ENCODE peak calls at places on chromosomes 13 and 19, in eight cellular contexts. I is transverse colon; A is ascending aorta; F is pancreas; X is neural progenitor cell; L is body of pancreas; W is CD8-positive, alpha-beta T cell; R is A549. M is an unnamed sample.
A peak's percentile ranks its signal among the peaks of the same experiment; 100 is the strongest.

GRCh38 chr13:23985846-23986245 is 88.5 kb upstream of the C1QTNF9B start:
- DNase-seq in I (no peak), A (no peak), F (no peak), X (no peak), L (no peak), W (no peak), R (no peak), M (no peak)

GRCh38 chr13:35566340-35566739 is 89.9 kb upstream of the MAB21L1 start:
- DNase-seq in I (no peak), A (no peak), F (no peak), X (no peak), L (no peak), W (no peak), R (no peak), M (no peak)

GRCh38 chr13:114013336-114013735 is 39.5 kb upstream of the C13orf46 start:
- DNase-seq in I (no peak), A (no peak), F (no peak), X (no peak), L (no peak), W (no peak), R (no peak), M (no peak)

GRCh38 chr19:50323782-50324133 is 5.4 kb downstream of the KCNC3 start:
- DNase-seq in I (no peak), A (no peak), F (peak; percentile 30), X (no peak), L (no peak), W (no peak), R (no peak), M (no peak)

GRCh38 chr13:96473463-96474157 is 383.7 kb downstream of the HS6ST3 start:
- DNase-seq in I (no peak), A (no peak), F (no peak), X (peak; percentile 49), L (no peak), W (no peak), R (no peak), M (no peak)

GRCh38 chr19:11288349-11288748 is 7.6 kb upstream of the TSPAN16 start:
- DNase-seq in I (no peak), A (no peak), F (no peak), X (no peak), L (no peak), W (no peak), R (peak; percentile 32), M (no peak)

GRCh38 chr13:23578411-23579071 is 8.3 kb downstream of the TNFRSF19 start:
- DNase-seq in I (peak; percentile 75), A (no peak), F (peak; percentile 88), X (peak; percentile 82), L (peak; percentile 84), W (peak; percentile 60), R (peak; percentile 59), M (peak; percentile 49)

GRCh38 chr19:42092350-42092749 is 16.4 kb downstream of the ZNF574 start:
- DNase-seq in I (peak; percentile 65), A (no peak), F (no peak), X (no peak), L (peak; percentile 36), W (peak; percentile 50), R (peak; percentile 70), M (peak; percentile 78)

GRCh38 chr13:30051531-30052060 is 201.2 kb upstream of the UBL3 start:
- DNase-seq in I (no peak), A (no peak), F (no peak), X (no peak), L (no peak), W (no peak), R (no peak), M (no peak)

GRCh38 chr13:51225034-51225433 is 2.8 kb downstream of the FAM124A start:
- DNase-seq in I (no peak), A (no peak), F (no peak), X (no peak), L (no peak), W (no peak), R (no peak), M (no peak)

GRCh38 chr13:48642061-48642460 is 11.7 kb upstream of the CYSLTR2 start:
- DNase-seq in I (no peak), A (no peak), F (no peak), X (no peak), L (no peak), W (no peak), R (no peak), M (no peak)

GRCh38 chr13:32225494-32225931 is 89.7 kb downstream of the ZAR1L start:
- DNase-seq in I (no peak), A (no peak), F (no peak), X (no peak), L (no peak), W (no peak), R (no peak), M (no peak)

GRCh38 chr19:42207767-42208259 is 9.7 kb downstream of the DEDD2 start:
- DNase-seq in I (no peak), A (no peak), F (no peak), X (no peak), L (peak; percentile 42), W (peak; percentile 50), R (peak; percentile 70), M (no peak)

GRCh38 chr13:39451860-39452301 is 151.1 kb downstream of the LHFPL6 start:
- DNase-seq in I (peak; percentile 11), A (no peak), F (peak; percentile 29), X (no peak), L (peak; percentile 64), W (no peak), R (no peak), M (no peak)

GRCh38 chr13:22454586-22454985 is 726.2 kb upstream of the SGCG start:
- DNase-seq in I (no peak), A (no peak), F (no peak), X (no peak), L (no peak), W (no peak), R (no peak), M (no peak)

DNA sequence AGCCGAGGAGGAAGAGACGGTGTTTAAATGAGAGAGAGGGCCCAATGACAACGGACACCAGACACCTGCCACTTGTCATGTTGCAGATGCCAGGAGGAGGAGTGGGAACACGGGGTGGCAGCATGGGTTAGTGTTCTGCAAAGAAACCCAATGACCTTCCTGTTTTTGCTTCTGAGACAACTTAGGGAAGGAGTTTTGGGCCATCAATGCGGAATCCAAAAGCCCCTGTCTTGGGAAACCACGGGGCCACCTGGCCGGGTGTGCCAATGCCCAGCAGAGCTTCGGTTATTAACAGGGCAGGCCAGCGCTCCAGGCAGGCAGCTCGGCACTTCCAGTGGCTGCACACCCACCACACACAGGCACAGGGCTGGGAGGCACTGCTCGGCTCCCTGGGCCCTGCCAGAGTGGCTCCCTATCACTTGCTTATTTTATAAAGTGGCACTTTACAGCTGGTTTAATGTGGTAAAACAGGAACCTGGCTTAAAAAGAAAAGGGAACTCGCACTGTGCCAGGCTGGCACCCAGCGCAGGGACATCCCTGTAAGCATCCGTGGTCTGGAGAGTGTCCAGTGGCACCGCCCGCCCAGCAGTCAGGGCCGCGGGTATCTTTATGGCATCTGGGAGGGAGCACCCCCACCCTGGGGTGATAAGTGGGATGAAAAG is 19.1 kb downstream of the ELL start:
- DNase-seq in I (peak; percentile 40), A (no peak), F (no peak), X (no peak), L (no peak), W (no peak), R (no peak), M (no peak)
- TF ChIP-seq CTCF in I (no peak), A (no peak), F (no peak), X (no peak), L (no peak), W (no peak), R (no peak), M (no peak)

DNA sequence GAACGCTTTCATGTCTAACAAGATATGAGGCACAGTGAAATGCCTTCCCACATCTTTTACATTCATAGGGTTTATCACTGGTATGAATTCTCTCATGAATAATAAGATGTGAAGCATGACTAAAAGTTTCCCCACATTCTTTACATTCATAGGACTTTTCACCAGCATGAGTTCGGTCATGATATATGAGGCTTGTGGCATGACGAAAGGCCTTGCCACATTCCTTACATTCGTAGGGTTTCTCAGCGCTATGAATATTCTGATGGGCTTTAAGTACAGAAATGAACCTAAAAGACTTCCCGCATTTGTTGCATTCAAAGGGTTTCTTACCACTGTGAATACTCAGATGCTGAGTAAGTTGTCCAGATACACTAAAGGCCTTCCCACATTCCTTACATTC is 21.3 kb downstream of the ZNF607 start:
- DNase-seq in I (no peak), A (no peak), F (no peak), X (no peak), L (no peak), W (no peak), R (no peak), M (no peak)
- H3K9me3 ChIP-seq in I (peaks cover 10% of the 10 kb centered on the region), A (peaks cover 45% of the 10 kb centered on the region), F (no peaks in the 10 kb centered on the region), X (no peaks in the 10 kb centered on the region), L (no peaks in the 10 kb centered on the region), W (peaks cover 15% of the 10 kb centered on the region), R (peaks cover 99% of the 10 kb centered on the region), M (no peaks in the 10 kb centered on the region)

GRCh38 chr19:58518261-58519086 is 1.1 kb downstream of the ZBTB45 start:
- DNase-seq in I (peak; percentile 44), A (no peak), F (no peak), X (no peak), L (no peak), W (no peak), R (no peak), M (no peak)

GRCh38 chr19:58516964-58517833 is 2.4 kb downstream of the ZBTB45 start:
- DNase-seq in I (no peak), A (no peak), F (peak; percentile 51), X (no peak), L (no peak), W (no peak), R (no peak), M (no peak)

GRCh38 chr19:58520257-58520599 is 618 bp upstream of the ZBTB45 start:
- DNase-seq in I (no peak), A (no peak), F (no peak), X (no peak), L (no peak), W (no peak), R (no peak), M (no peak)

GRCh38 chr19:58519355-58520256 is at the start of gene ZBTB45:
- DNase-seq in I (peak; percentile 93), A (peak; percentile 70), F (peak; percentile 90), X (peak; percentile 95), L (peak; percentile 96), W (peak; percentile 87), R (peak; percentile 99), M (peak; percentile 93)

GRCh38 chr19:58519087-58519354 is 589 bp downstream of the ZBTB45 start:
- DNase-seq in I (peak; percentile 70), A (no peak), F (peak; percentile 58), X (peak; percentile 89), L (peak; percentile 69), W (peak; percentile 64), R (peak; percentile 85), M (no peak)
- TF ChIP-seq CTCF in I (no peak), A (peak; percentile 44), F (peak; percentile 29), X (peak; percentile 55), L (peak; percentile 36), W (no peak), R (no peak), M (peak; percentile 63)

DNA sequence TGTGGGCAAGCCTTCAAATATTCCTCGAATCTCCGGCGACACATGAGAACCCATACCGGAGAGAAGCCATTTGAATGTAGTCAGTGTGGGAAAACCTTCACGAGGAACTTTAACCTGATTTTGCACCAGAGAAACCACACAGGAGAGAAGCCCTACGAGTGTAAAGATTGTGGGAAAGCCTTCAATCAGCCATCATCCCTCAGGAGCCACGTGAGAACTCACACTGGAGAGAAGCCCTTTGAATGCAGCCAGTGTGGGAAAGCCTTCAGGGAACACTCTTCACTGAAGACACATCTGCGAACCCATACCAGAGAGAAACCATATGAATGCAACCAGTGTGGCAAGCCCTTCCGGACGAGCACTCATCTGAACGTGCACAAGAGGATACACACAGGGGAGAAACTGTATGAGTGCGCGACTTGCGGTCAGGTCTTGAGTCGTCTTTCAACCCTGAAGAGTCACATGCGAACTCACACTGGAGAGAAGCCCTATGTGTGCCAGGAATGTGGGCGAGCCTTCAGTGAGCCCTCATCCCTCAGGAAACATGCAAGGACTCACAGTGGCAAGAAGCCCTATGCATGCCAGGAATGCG is 28.8 kb downstream of the ZNF333 start:
- DNase-seq in I (no peak), A (no peak), F (no peak), X (no peak), L (no peak), W (no peak), R (peak; percentile 13), M (no peak)
- H3K9me3 ChIP-seq in I (peaks cover 68% of the 10 kb centered on the region), A (peaks cover 92% of the 10 kb centered on the region), F (peaks cover 9% of the 10 kb centered on the region), X (peaks cover 35% of the 10 kb centered on the region), L (no peaks in the 10 kb centered on the region), W (peaks cover 45% of the 10 kb centered on the region), R (peaks cover 61% of the 10 kb centered on the region), M (peaks cover 45% of the 10 kb centered on the region)